ENCODE peak calls at places on chromosomes 2 and 18, in seven cellular contexts. A is T-cell, Z is NCI-H2171 treated with DMSO at 0.1 percent for 48 hours, E is left ventricle myocardium inferior, S is AG09309, F is T-helper 1 cell, Q is naive B cell. T is an unnamed sample.

GRCh38 chr2:140892429-140892828 is 1238.4 kb downstream of the LRP1B start:
- DNase-seq in E (no peak), Z (no peak), A (no peak), S (no peak), Q (no peak), F (no peak), T (no peak)

GRCh38 chr18:56702946-56703345 is 51.8 kb downstream of the WDR7 start:
- DNase-seq in A (no peak), F (no peak), E (no peak), Q (peak), S (no peak), Z (peak), T (no peak)

GRCh38 chr2:172736419-172737174 is 952 bp downstream of the RAPGEF4 start:
- DNase-seq in Z (peak), E (no peak), Q (no peak), F (no peak), S (no peak), A (no peak), T (no peak)

GRCh38 chr2:180707867-180708205 is 272.6 kb upstream of the UBE2E3 start:
- DNase-seq in Q (no peak), E (no peak), Z (peak), A (no peak), F (no peak), S (peak), T (no peak)

GRCh38 chr2:29293830-29294438 is 178.7 kb downstream of the CLIP4 start:
- DNase-seq in A (no peak), S (no peak), F (no peak), Z (no peak), E (no peak), Q (no peak), T (no peak)

GRCh38 chr2:71742953-71743601 is 289.7 kb downstream of the DYSF start:
- DNase-seq in F (no peak), Z (no peak), Q (no peak), A (no peak), E (peak), S (peak), T (no peak)

GRCh38 chr2:37688771-37689468 is 17.5 kb upstream of the CDC42EP3 start:
- DNase-seq in F (no peak), S (no peak), A (no peak), E (no peak), Q (no peak), Z (no peak), T (no peak)

GRCh38 chr2:106970471-106971261 is 84.7 kb upstream of the ST6GAL2 start:
- DNase-seq in F (no peak), Q (no peak), S (no peak), E (no peak), Z (no peak), A (no peak), T (no peak)

GRCh38 chr2:127597046-127597983 is 48.6 kb upstream of the GPR17 start:
- DNase-seq in F (no peak), A (no peak), E (no peak), Q (no peak), Z (no peak), S (no peak), T (no peak)

GRCh38 chr2:28658369-28658768 is 93.3 kb upstream of the PPP1CB start:
- DNase-seq in A (no peak), F (no peak), Q (no peak), E (no peak), S (no peak), Z (peak), T (no peak)

GRCh38 chr2:118495278-118495677 is 352.2 kb downstream of the EN1 start:
- DNase-seq in S (no peak), E (no peak), A (no peak), Q (no peak), F (no peak), Z (no peak), T (no peak)

GRCh38 chr2:58146707-58147106 is 94.4 kb downstream of the FANCL start:
- DNase-seq in Z (no peak), Q (no peak), A (no peak), E (no peak), S (no peak), F (no peak), T (no peak)

GRCh38 chr2:20573611-20574422 is 77.1 kb downstream of the HS1BP3 start:
- DNase-seq in Q (no peak), Z (peak), F (no peak), S (no peak), E (no peak), A (no peak), T (no peak)

GRCh38 chr18:54479365-54479764 is 111.7 kb upstream of the DYNAP start:
- DNase-seq in Z (no peak), F (no peak), Q (no peak), S (no peak), A (no peak), E (no peak), T (no peak)

GRCh38 chr2:112760149-112760548 is 4.3 kb downstream of the CKAP2L start:
- DNase-seq in S (no peak), F (no peak), A (no peak), Q (no peak), Z (no peak), E (no peak), T (no peak)

GRCh38 chr2:11997142-11997541 is 250.7 kb downstream of the LPIN1 start:
- DNase-seq in S (no peak), Z (no peak), E (no peak), A (no peak), F (no peak), Q (no peak), T (no peak)

GRCh38 chr2:230927711-230928341 is 2.8 kb upstream of the GPR55 start:
- DNase-seq in Z (no peak), F (no peak), E (no peak), S (no peak), A (no peak), Q (no peak), T (no peak)

GRCh38 chr2:179571141-179571713 is 290.2 kb downstream of the ZNF385B start:
- DNase-seq in S (no peak), F (no peak), E (no peak), Q (no peak), Z (no peak), A (no peak), T (no peak)

GRCh38 chr2:29876374-29876773 is 45.0 kb downstream of the ALK start:
- DNase-seq in Q (no peak), S (no peak), A (no peak), Z (no peak), E (no peak), F (no peak), T (no peak)

GRCh38 chr2:7954223-7954622 is 727.6 kb upstream of the ID2 start:
- DNase-seq in S (no peak), A (no peak), E (no peak), Z (no peak), Q (no peak), F (no peak), T (no peak)

GRCh38 chr2:219417374-219417773 is 803 bp upstream of the DES start:
- DNase-seq in Q (no peak), Z (no peak), A (no peak), F (no peak), S (no peak), E (peak), T (no peak)

GRCh38 chr2:184566716-184567115 is 31.6 kb upstream of the ZNF804A start:
- DNase-seq in E (no peak), F (no peak), S (no peak), Z (no peak), A (no peak), Q (no peak), T (no peak)

GRCh38 chr2:226813148-226813701 is 13.6 kb upstream of the IRS1 start:
- DNase-seq in S (no peak), Q (no peak), E (no peak), Z (no peak), A (no peak), F (no peak), T (no peak)

GRCh38 chr18:21393986-21394385 is 152.0 kb downstream of the GREB1L start:
- DNase-seq in Q (no peak), S (no peak), Z (no peak), A (no peak), F (no peak), E (peak), T (no peak)

GRCh38 chr2:190121971-190122370 is 59.4 kb upstream of the MSTN start:
- DNase-seq in E (no peak), Q (no peak), S (no peak), Z (peak), F (no peak), A (no peak), T (no peak)

GRCh38 chr2:49080681-49081080 is 73.6 kb downstream of the FSHR start:
- DNase-seq in A (no peak), F (no peak), E (no peak), S (no peak), Q (no peak), Z (no peak), T (no peak)

GRCh38 chr2:190875881-190876280 is 4.7 kb upstream of the GLS start:
- DNase-seq in S (no peak), A (no peak), E (no peak), Q (no peak), Z (no peak), F (no peak), T (no peak)

GRCh38 chr2:121648206-121648605 is 1.1 kb downstream of the CLASP1 start:
- DNase-seq in E (no peak), Z (no peak), S (no peak), A (no peak), Q (no peak), F (no peak), T (no peak)

GRCh38 chr2:43312751-43313641 is 86.6 kb upstream of the ZFP36L2 start:
- DNase-seq in Q (no peak), S (peak), F (no peak), A (no peak), Z (no peak), E (no peak), T (no peak)

GRCh38 chr18:67475673-67476072 is 40.8 kb downstream of the DSEL start:
- DNase-seq in S (peak), Z (no peak), A (no peak), F (no peak), Q (no peak), E (no peak), T (no peak)

GRCh38 chr2:206647985-206648384 is 5.7 kb downstream of the FAM237A start:
- DNase-seq in E (no peak), Z (no peak), F (no peak), A (no peak), Q (no peak), S (no peak), T (no peak)

GRCh38 chr2:85712849-85713612 is 18.9 kb downstream of the GNLY start:
- DNase-seq in F (no peak), Q (no peak), E (peak), Z (no peak), A (no peak), S (no peak), T (no peak)

GRCh38 chr2:168312036-168312822 is 64.8 kb upstream of the STK39 start:
- DNase-seq in E (no peak), Z (peak), Q (no peak), A (no peak), S (no peak), F (no peak), T (no peak)

GRCh38 chr2:16383411-16383810 is 282.2 kb downstream of the CYRIA start:
- DNase-seq in S (no peak), A (no peak), F (no peak), Q (no peak), E (no peak), Z (no peak), T (no peak)

GRCh38 chr2:67846341-67847070 is 216.3 kb downstream of the C1D start:
- DNase-seq in Q (peak), F (no peak), A (no peak), E (peak), S (peak), Z (peak), T (peak)

GRCh38 chr2:69514406-69514805 is 77.2 kb upstream of the NFU1 start:
- DNase-seq in A (no peak), F (no peak), Z (peak), E (peak), S (peak), Q (no peak), T (no peak)

GRCh38 chr2:200442471-200442870 is 67.4 kb downstream of the KCTD18 start:
- DNase-seq in E (no peak), Z (no peak), S (peak), A (no peak), F (no peak), Q (no peak), T (no peak)

GRCh38 chr2:36770542-36771287 is 74.2 kb downstream of the VIT start:
- DNase-seq in Z (peak), S (no peak), Q (no peak), A (peak), F (no peak), E (no peak), T (peak)

GRCh38 chr2:241689306-241689705 is 2.7 kb upstream of the DTYMK start:
- DNase-seq in S (no peak), Z (no peak), E (no peak), A (peak), F (no peak), Q (no peak), T (no peak)

GRCh38 chr2:40177366-40177765 is 274.5 kb downstream of the SLC8A1 start:
- DNase-seq in A (no peak), S (no peak), E (no peak), Q (no peak), F (no peak), Z (no peak), T (no peak)